ENCODE peak calls at places on chromosomes 16 and 17, in seven cellular contexts. R, F, Z, E, M, S and Q are unnamed samples.

GRCh38 chr16:15493416-15494181 is 59.2 kb downstream of the BMERB1 start:
- DNase-seq in E (no peak), Z (no peak), S (peak), R (no peak), M (peak), F (no peak), Q (no peak)

GRCh38 chr17:21163101-21163500 is 36.3 kb downstream of the DHRS7B start:
- DNase-seq in R (no peak), M (no peak), Z (no peak), F (no peak), S (no peak), E (no peak), Q (no peak)

GRCh38 chr16:35185366-35186044 is 1726.1 kb downstream of the TP53TG3F start:
- DNase-seq in E (no peak), R (no peak), S (no peak), F (no peak), M (no peak), Z (no peak), Q (no peak)

GRCh38 chr16:11088432-11088794 is 144.0 kb downstream of the CLEC16A start:
- DNase-seq in F (no peak), S (no peak), E (no peak), Z (no peak), R (no peak), M (no peak), Q (no peak)

GRCh38 chr17:79789943-79790804 is 6.7 kb downstream of the CBX8 start:
- DNase-seq in S (peak), R (no peak), Z (no peak), F (no peak), M (peak), E (no peak), Q (no peak)

GRCh38 chr17:48553190-48553547 is 8.3 kb upstream of the HOXB2 start:
- DNase-seq in Z (no peak), R (no peak), E (no peak), F (no peak), S (no peak), M (no peak), Q (no peak)

GRCh38 chr17:79953335-79953734 is 82.3 kb downstream of the TBC1D16 start:
- DNase-seq in E (no peak), S (no peak), Z (no peak), F (no peak), R (no peak), M (no peak), Q (no peak)

GRCh38 chr16:27243725-27244362 is 24.7 kb downstream of the NSMCE1 start:
- DNase-seq in R (no peak), S (no peak), M (no peak), E (no peak), F (no peak), Z (peak), Q (no peak)

GRCh38 chr16:2486645-2487516 is 12.0 kb downstream of the TBC1D24 start:
- DNase-seq in F (no peak), M (no peak), Z (peak), R (no peak), E (no peak), S (no peak), Q (no peak)

GRCh38 chr16:26453215-26453614 is 613.5 kb upstream of the C16orf82 start:
- DNase-seq in S (no peak), Z (no peak), R (no peak), M (no peak), E (no peak), F (no peak), Q (no peak)

GRCh38 chr16:66137853-66138252 is 228.6 kb upstream of the CDH5 start:
- DNase-seq in S (no peak), E (no peak), M (no peak), R (no peak), F (no peak), Z (no peak), Q (no peak)

GRCh38 chr17:71327376-71328059 is 793.3 kb upstream of the SOX9 start:
- DNase-seq in F (no peak), S (peak), E (no peak), M (no peak), Z (no peak), R (peak), Q (peak)

GRCh38 chr17:81900181-81900820 is 1.7 kb upstream of the NPB start:
- DNase-seq in Z (no peak), S (peak), E (peak), R (no peak), M (no peak), F (no peak), Q (no peak)

GRCh38 chr17:17484451-17484899 is 7.7 kb downstream of the MED9 start:
- DNase-seq in Z (peak), F (no peak), M (no peak), S (peak), E (peak), R (no peak), Q (no peak)

GRCh38 chr17:151886-152859 is 14.8 kb downstream of the SCGB1C2 start:
- DNase-seq in E (no peak), S (peak), F (no peak), M (no peak), Z (no peak), R (peak), Q (no peak)